ENCODE peak calls at places on chromosomes 11 and 22, in four cellular contexts. H is A549, A is NB4, Z is WTC11. I is an unnamed sample.

GRCh38 chr11:119384332-119384731 is 2.8 kb upstream of the USP2 start:
- DNase-seq in A (no peak), Z (no peak), H (no peak), I (no peak)

GRCh38 chr22:46602025-46602424 is 18.2 kb upstream of the GRAMD4 start:
- DNase-seq in A (peak), H (no peak), Z (no peak), I (no peak)

GRCh38 chr11:132037961-132038360 is 667.5 kb downstream of the NTM start:
- DNase-seq in A (no peak), Z (no peak), H (no peak), I (no peak)

GRCh38 chr11:43866520-43866919 is 14.1 kb upstream of the ALKBH3 start:
- DNase-seq in A (no peak), Z (no peak), H (no peak), I (peak)

GRCh38 chr22:25027052-25027525 is 74.6 kb downstream of the KIAA1671 start:
- DNase-seq in H (no peak), Z (no peak), A (no peak), I (no peak)

GRCh38 chr11:130314184-130314748 is 451 bp downstream of the ZBTB44 start:
- DNase-seq in H (no peak), Z (peak), A (no peak), I (peak)

GRCh38 chr11:65112551-65113360 is 1.1 kb downstream of the TM7SF2 start:
- DNase-seq in H (peak), A (peak), Z (peak), I (peak)

GRCh38 chr11:134409552-134410429 is 2.3 kb downstream of the B3GAT1 start:
- DNase-seq in A (no peak), Z (no peak), H (no peak), I (no peak)

GRCh38 chr22:50170453-50171318 is at the start of gene PANX2:
- DNase-seq in H (no peak), Z (peak), A (no peak), I (no peak)

DNA sequence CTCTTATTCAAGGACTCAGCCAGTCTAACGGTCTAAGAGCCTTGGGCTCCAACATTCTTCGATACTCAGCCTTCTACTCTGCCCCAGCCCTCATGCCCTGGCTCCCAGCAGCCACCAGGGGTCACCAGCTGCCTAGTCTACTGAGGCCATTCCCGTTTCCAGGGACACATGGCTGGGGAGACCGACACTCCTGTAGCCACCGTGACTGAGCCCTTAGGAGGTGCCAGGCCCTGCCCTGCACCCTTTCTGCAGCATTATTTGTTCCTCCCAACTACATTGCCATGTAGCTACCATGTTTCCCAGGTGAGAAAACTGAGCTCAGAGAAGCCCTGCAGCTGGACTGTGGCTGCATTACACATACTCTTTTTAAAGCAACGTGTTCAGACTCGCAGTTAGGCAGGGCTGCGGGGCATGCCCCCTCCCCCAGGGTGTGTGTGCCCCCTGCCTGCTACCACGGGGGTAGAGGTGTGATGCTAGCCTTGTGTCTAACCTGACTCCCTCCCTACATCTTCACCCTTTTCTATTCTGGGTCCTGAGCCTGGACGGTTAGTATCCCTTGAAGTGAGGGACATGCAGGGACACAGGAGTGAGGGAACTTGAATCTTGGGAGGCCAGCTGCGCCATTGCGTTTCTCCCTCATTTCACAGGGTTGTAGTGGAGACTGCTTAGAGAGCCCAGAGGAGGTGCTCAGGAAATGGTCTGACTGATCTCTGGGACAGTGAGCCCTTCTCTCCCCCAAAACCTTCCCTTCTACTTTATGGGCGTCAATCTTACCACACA is 17.5 kb downstream of the ATG16L2 start:
- DNase-seq in H (peak), Z (peak), A (peak), I (peak)
- TF ChIP-seq MAX in H (peak), Z (peak), A (peak), I (no peak)

GRCh38 chr22:39802682-39803081 is 90.9 kb downstream of the ENTHD1 start:
- DNase-seq in H (no peak), Z (no peak), A (no peak), I (no peak)

GRCh38 chr22:39809772-39810557 is 83.6 kb downstream of the ENTHD1 start:
- DNase-seq in A (no peak), Z (no peak), H (no peak), I (no peak)

GRCh38 chr22:39805117-39805516 is 88.4 kb downstream of the ENTHD1 start:
- DNase-seq in H (no peak), A (no peak), Z (no peak), I (no peak)

GRCh38 chr22:39808087-39808486 is 85.5 kb downstream of the ENTHD1 start:
- DNase-seq in A (peak), H (peak), Z (peak), I (peak)
- TF ChIP-seq MAX in A (no peak), H (no peak), Z (no peak), I (no peak)

DNA sequence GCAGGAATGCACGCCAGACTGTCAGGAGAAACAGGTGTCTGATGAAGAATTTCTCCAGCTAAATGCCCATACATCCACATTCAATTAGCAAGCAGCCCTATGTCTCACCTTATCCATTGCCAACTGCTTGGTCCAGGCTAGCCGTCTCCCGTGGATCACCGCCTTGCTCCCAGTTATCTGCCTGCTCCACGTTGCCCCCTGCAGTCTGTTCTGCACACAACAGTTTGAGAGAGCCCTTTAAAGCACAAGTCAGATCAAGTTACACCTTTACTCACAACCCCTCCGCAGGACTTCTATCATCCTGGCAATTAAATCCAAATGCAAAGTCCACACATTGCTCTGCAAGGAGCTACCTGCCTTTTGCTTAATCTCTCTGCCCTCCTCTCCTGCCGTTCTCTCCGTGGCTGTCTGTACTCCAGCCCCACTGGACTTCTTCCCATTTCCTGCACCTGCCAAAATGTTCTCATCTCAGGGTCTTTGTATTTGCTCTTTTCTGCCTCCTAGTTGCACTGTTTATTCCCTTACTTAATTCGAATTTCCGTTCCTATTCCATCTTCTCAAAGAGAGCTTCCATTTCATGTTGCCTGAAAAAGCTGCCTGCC is 185.3 kb upstream of the LARGE1 start:
- DNase-seq in H (peak), A (peak), Z (peak), I (no peak)
- TF ChIP-seq MAX in H (no peak), A (no peak), Z (no peak), I (no peak)

GRCh38 chr11:19817265-19817851 is 104.7 kb downstream of the NAV2 start:
- DNase-seq in Z (peak), A (no peak), H (no peak), I (no peak)
- TF ChIP-seq MAX in Z (no peak), A (no peak), H (no peak), I (no peak)

DNA sequence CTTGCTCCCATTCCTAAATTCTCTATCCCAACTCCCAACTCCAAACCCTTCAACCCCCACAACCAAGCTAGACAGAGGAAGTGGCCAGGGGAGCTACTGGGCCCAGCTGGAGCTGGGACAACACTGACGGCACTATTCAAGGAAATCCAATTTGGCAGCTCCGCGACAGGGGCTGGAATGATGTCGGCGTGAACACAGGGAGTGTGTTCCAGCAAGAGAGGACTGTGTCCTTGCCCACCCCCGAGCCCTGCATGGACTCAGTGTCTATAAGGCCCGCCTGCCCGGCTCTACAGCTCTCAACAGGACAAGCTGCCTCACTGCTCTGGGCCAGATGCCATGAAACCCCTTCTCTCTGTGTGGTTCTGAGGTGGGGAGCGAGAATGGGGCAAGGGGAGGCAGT is 11.3 kb downstream of the PCSK7 start:
- DNase-seq in Z (no peak), H (no peak), A (no peak), I (no peak)
- TF ChIP-seq MAX in Z (no peak), H (no peak), A (no peak), I (no peak)

I was measured in endothelial cell of umbilical vein.